ENCODE peak calls at places on chromosomes 4 and X, in six cellular contexts. G, Y, J, C, R and B are unnamed samples.

GRCh38 chr4:83929550-83929949 is 393.6 kb downstream of the GPAT3 start:
- DNase-seq in G (no peak), Y (no peak), J (no peak), C (no peak), R (no peak), B (no peak)

GRCh38 chrX:53077207-53078197 is 4.7 kb upstream of the TSPYL2 start:
- DNase-seq in G (no peak), Y (no peak), J (no peak), C (no peak), R (no peak), B (no peak)

GRCh38 chrX:15750611-15751159 is 12.6 kb downstream of the CA5B start:
- DNase-seq in G (no peak), Y (no peak), J (peak), C (no peak), R (no peak), B (no peak)

GRCh38 chr4:54076673-54077072 is 12.3 kb upstream of the CHIC2 start:
- DNase-seq in G (no peak), Y (no peak), J (no peak), C (no peak), R (no peak), B (no peak)

GRCh38 chrX:46912673-46913491 is 661 bp downstream of the JADE3 start:
- DNase-seq in G (peak), Y (peak), J (peak), C (no peak), R (peak), B (no peak)

GRCh38 chrX:140343226-140343873 is 161.5 kb downstream of the SOX3 start:
- DNase-seq in G (no peak), Y (no peak), J (no peak), C (no peak), R (no peak), B (no peak)

GRCh38 chrX:109533631-109534030 is 3.0 kb upstream of the NXT2 start:
- DNase-seq in G (no peak), Y (no peak), J (no peak), C (no peak), R (no peak), B (no peak)

GRCh38 chrX:74422576-74423288 is 1.4 kb downstream of the SLC16A2 start:
- DNase-seq in G (no peak), Y (no peak), J (no peak), C (no peak), R (peak), B (no peak)

GRCh38 chr4:134499074-134499473 is 297.5 kb upstream of the PABPC4L start:
- DNase-seq in G (no peak), Y (no peak), J (no peak), C (no peak), R (no peak), B (no peak)

GRCh38 chr4:76594152-76594551 is 159.1 kb downstream of the SHROOM3 start:
- DNase-seq in G (no peak), Y (peak), J (no peak), C (no peak), R (no peak), B (no peak)